ENCODE peak calls at places on chromosomes 1 and 21, in five cellular contexts. D, S, O, Y and F are unnamed samples.

GRCh38 chr21:44756416-44757185 is 45.0 kb downstream of the UBE2G2 start:
- DNase-seq in O (no peak), Y (no peak), S (no peak), D (no peak), F (peak; percentile 6)

GRCh38 chr1:201214461-201214860 is 23.8 kb downstream of the IGFN1 start:
- DNase-seq in S (no peak), Y (no peak), O (no peak), D (no peak), F (no peak)

GRCh38 chr1:177305040-177306018 is 134.6 kb downstream of the BRINP2 start:
- DNase-seq in D (no peak), O (no peak), S (no peak), Y (no peak), F (no peak)

GRCh38 chr1:28518745-28519341 is 13.0 kb downstream of the RCC1 start:
- DNase-seq in O (no peak), S (peak; percentile 46), Y (no peak), D (no peak), F (no peak)

GRCh38 chr1:151816964-151817730 is 11.9 kb upstream of the LINGO4 start:
- DNase-seq in O (no peak), Y (no peak), D (no peak), S (no peak), F (no peak)

GRCh38 chr1:203934651-203935050 is 73.3 kb downstream of the SNRPE start:
- DNase-seq in S (no peak), Y (no peak), O (no peak), D (no peak), F (no peak)

GRCh38 chr21:39660596-39660995 is 47.9 kb downstream of the B3GALT5 start:
- DNase-seq in Y (no peak), O (no peak), D (peak; percentile 15), S (no peak), F (peak; percentile 76)

GRCh38 chr1:230247921-230248778 is 178.0 kb downstream of the PGBD5 start:
- DNase-seq in Y (no peak), S (no peak), D (no peak), O (no peak), F (no peak)

GRCh38 chr21:41752231-41752681 is 14.6 kb downstream of the RIPK4 start:
- DNase-seq in Y (no peak), S (no peak), D (peak; percentile 34), O (no peak), F (peak; percentile 85)

GRCh38 chr1:218371927-218372672 is 27.0 kb downstream of the TGFB2 start:
- DNase-seq in Y (no peak), D (no peak), O (no peak), S (no peak), F (peak; percentile 78)

GRCh38 chr1:150162862-150163706 is 13.4 kb downstream of the PLEKHO1 start:
- DNase-seq in D (peak; percentile 87), S (no peak), Y (no peak), O (peak; percentile 89), F (peak; percentile 98)

GRCh38 chr1:79660127-79660526 is 653.6 kb upstream of the ADGRL4 start:
- DNase-seq in S (no peak), Y (no peak), D (no peak), O (no peak), F (no peak)

GRCh38 chr1:41751804-41752513 is 166.8 kb downstream of the HIVEP3 start:
- DNase-seq in D (no peak), O (peak; percentile 49), S (no peak), Y (no peak), F (peak; percentile 86)

GRCh38 chr1:151326619-151327222 is 495 bp downstream of the PI4KB start:
- DNase-seq in S (peak; percentile 57), D (no peak), O (no peak), Y (peak; percentile 57), F (no peak)